ENCODE peak calls at places on chromosomes 3 and 15, in eight cellular contexts. X, G, O, W, F, H, K and U are unnamed samples. For H3K36me3, the result is how much of the 10 kb centered on the place peaks cover.

GRCh38 chr3:15601046-15601398 is 347 bp downstream of the HACL1 start:
- DNase-seq in X (no peak), G (no peak), O (no peak), W (no peak), F (no peak), H (no peak), K (no peak), U (no peak)

GRCh38 chr3:47522082-47522987 is 8.8 kb upstream of the ELP6 start:
- DNase-seq in X (peak), G (peak), O (peak), W (peak), F (peak), H (peak), K (peak), U (peak)

GRCh38 chr3:172213168-172213567 is 173.8 kb downstream of the FNDC3B start:
- DNase-seq in X (no peak), G (no peak), O (no peak), W (peak), F (no peak), H (no peak), K (peak), U (no peak)

GRCh38 chr15:67137951-67138935 is 72.8 kb downstream of the SMAD3 start:
- DNase-seq in X (peak), G (peak), O (no peak), W (no peak), F (no peak), H (no peak), K (peak), U (no peak)

GRCh38 chr3:127652246-127652995 is 20.3 kb upstream of the ABTB1 start:
- DNase-seq in X (peak), G (peak), O (peak), W (peak), F (no peak), H (peak), K (peak), U (no peak)

GRCh38 chr3:43858052-43858701 is 167.4 kb downstream of the ABHD5 start:
- DNase-seq in X (peak), G (no peak), O (no peak), W (no peak), F (no peak), H (no peak), K (peak), U (no peak)

GRCh38 chr15:52491460-52491859 is 37.2 kb downstream of the MYO5A start:
- DNase-seq in X (no peak), G (no peak), O (no peak), W (no peak), F (peak), H (no peak), K (no peak), U (no peak)

GRCh38 chr3:24129549-24129948 is 184.5 kb downstream of the NR1D2 start:
- DNase-seq in X (peak), G (no peak), O (no peak), W (no peak), F (no peak), H (no peak), K (no peak), U (no peak)

GRCh38 chr3:124248471-124249028 is 256.6 kb upstream of the ROPN1 start:
- DNase-seq in X (no peak), G (peak), O (no peak), W (peak), F (peak), H (no peak), K (peak), U (no peak)

GRCh38 chr3:83873550-83873949 is 1085.2 kb upstream of the CADM2 start:
- DNase-seq in X (no peak), G (no peak), O (no peak), W (no peak), F (no peak), H (no peak), K (peak), U (no peak)

GRCh38 chr3:157856078-157856939 is 249.9 kb downstream of the SHOX2 start:
- DNase-seq in X (no peak), G (no peak), O (no peak), W (no peak), F (no peak), H (no peak), K (no peak), U (no peak)

GRCh38 chr15:78791357-78791756 is 19.9 kb downstream of the ADAMTS7 start:
- DNase-seq in X (no peak), G (no peak), O (no peak), W (no peak), F (no peak), H (no peak), K (no peak), U (no peak)

GRCh38 chr15:29740692-29741311 is 81.5 kb downstream of the TJP1 start:
- DNase-seq in X (no peak), G (no peak), O (no peak), W (no peak), F (no peak), H (no peak), K (no peak), U (no peak)

GRCh38 chr3:33706056-33706455 is 12.0 kb downstream of the CLASP2 start:
- DNase-seq in X (no peak), G (no peak), O (no peak), W (no peak), F (no peak), H (no peak), K (no peak), U (no peak)

GRCh38 chr15:69666441-69666882 is 213.8 kb downstream of the RPLP1 start:
- DNase-seq in X (no peak), G (no peak), O (peak), W (no peak), F (no peak), H (no peak), K (peak), U (no peak)

GRCh38 chr15:78993257-78993930 is 48.5 kb upstream of the CTSH start:
- DNase-seq in X (no peak), G (no peak), O (no peak), W (no peak), F (no peak), H (no peak), K (no peak), U (no peak)

GRCh38 chr3:125410922-125411321 is 35.8 kb upstream of the ZNF148 start:
- DNase-seq in X (no peak), G (no peak), O (no peak), W (no peak), F (no peak), H (no peak), K (no peak), U (no peak)

GRCh38 chr3:23580337-23580736 is 225.4 kb upstream of the UBE2E1 start:
- DNase-seq in X (no peak), G (no peak), O (no peak), W (no peak), F (peak), H (no peak), K (peak), U (no peak)

GRCh38 chr3:196431193-196432136 is 762 bp downstream of the UBXN7 start:
- DNase-seq in X (peak), G (peak), O (peak), W (peak), F (no peak), H (peak), K (peak), U (peak)

GRCh38 chr3:125375950-125376679 is 990 bp upstream of the ZNF148 start:
- DNase-seq in X (no peak), G (no peak), O (no peak), W (peak), F (no peak), H (no peak), K (peak), U (no peak)

GRCh38 chr15:96270581-96271172 is 59.8 kb upstream of the NR2F2 start:
- DNase-seq in X (no peak), G (no peak), O (no peak), W (peak), F (no peak), H (no peak), K (peak), U (no peak)

GRCh38 chr3:84836961-84837360 is 121.8 kb upstream of the CADM2 start:
- DNase-seq in X (no peak), G (no peak), O (no peak), W (peak), F (no peak), H (no peak), K (no peak), U (no peak)

GRCh38 chr3:100420885-100421284 is 19.5 kb downstream of the LNP1 start:
- DNase-seq in X (no peak), G (no peak), O (no peak), W (no peak), F (no peak), H (no peak), K (no peak), U (no peak)

GRCh38 chr3:99901200-99901926 is 83.7 kb downstream of the CMSS1 start:
- DNase-seq in X (no peak), G (no peak), O (no peak), W (peak), F (peak), H (no peak), K (peak), U (no peak)

GRCh38 chr15:68957686-68958085 is 27.4 kb downstream of the SPESP1 start:
- DNase-seq in X (no peak), G (no peak), O (no peak), W (no peak), F (no peak), H (no peak), K (no peak), U (no peak)

GRCh38 chr3:150877303-150877702 is 27.9 kb downstream of the MINDY4B start:
- DNase-seq in X (no peak), G (no peak), O (no peak), W (no peak), F (no peak), H (no peak), K (no peak), U (no peak)

GRCh38 chr3:54830658-54831057 is 97.2 kb downstream of the LRTM1 start:
- DNase-seq in X (peak), G (no peak), O (no peak), W (peak), F (no peak), H (no peak), K (peak), U (no peak)

GRCh38 chr3:152126260-152126659 is 142.5 kb upstream of the MBNL1 start:
- DNase-seq in X (no peak), G (no peak), O (no peak), W (no peak), F (no peak), H (no peak), K (peak), U (no peak)

GRCh38 chr15:92091155-92091734 is 237.7 kb downstream of the SLCO3A1 start:
- DNase-seq in X (peak), G (no peak), O (no peak), W (peak), F (no peak), H (no peak), K (peak), U (no peak)

GRCh38 chr3:120956143-120956542 is 48.1 kb downstream of the STXBP5L start:
- DNase-seq in X (no peak), G (no peak), O (no peak), W (no peak), F (no peak), H (no peak), K (no peak), U (no peak)

GRCh38 chr3:175431396-175431795 is 572.3 kb downstream of the NAALADL2 start:
- DNase-seq in X (peak), G (no peak), O (no peak), W (peak), F (peak), H (no peak), K (no peak), U (no peak)

GRCh38 chr3:185460719-185461350 is 38.0 kb downstream of the TMEM41A start:
- DNase-seq in X (no peak), G (no peak), O (no peak), W (no peak), F (no peak), H (no peak), K (peak), U (no peak)

GRCh38 chr3:115227046-115227445 is 80.0 kb upstream of the ZBTB20 start:
- DNase-seq in X (no peak), G (no peak), O (no peak), W (no peak), F (no peak), H (no peak), K (no peak), U (no peak)

GRCh38 chr15:20341901-20342605 is 199.5 kb downstream of the GOLGA6L6 start:
- DNase-seq in X (peak), G (peak), O (no peak), W (peak), F (no peak), H (peak), K (no peak), U (no peak)

GRCh38 chr3:2657971-2658370 is 452.2 kb downstream of the IL5RA start:
- DNase-seq in X (no peak), G (no peak), O (no peak), W (no peak), F (no peak), H (no peak), K (no peak), U (no peak)
- H3K36me3 ChIP-seq in X (under half), G (under half), O (under half), W (under half), F (under half), H (under half), K (under half), U (under half)

DNA sequence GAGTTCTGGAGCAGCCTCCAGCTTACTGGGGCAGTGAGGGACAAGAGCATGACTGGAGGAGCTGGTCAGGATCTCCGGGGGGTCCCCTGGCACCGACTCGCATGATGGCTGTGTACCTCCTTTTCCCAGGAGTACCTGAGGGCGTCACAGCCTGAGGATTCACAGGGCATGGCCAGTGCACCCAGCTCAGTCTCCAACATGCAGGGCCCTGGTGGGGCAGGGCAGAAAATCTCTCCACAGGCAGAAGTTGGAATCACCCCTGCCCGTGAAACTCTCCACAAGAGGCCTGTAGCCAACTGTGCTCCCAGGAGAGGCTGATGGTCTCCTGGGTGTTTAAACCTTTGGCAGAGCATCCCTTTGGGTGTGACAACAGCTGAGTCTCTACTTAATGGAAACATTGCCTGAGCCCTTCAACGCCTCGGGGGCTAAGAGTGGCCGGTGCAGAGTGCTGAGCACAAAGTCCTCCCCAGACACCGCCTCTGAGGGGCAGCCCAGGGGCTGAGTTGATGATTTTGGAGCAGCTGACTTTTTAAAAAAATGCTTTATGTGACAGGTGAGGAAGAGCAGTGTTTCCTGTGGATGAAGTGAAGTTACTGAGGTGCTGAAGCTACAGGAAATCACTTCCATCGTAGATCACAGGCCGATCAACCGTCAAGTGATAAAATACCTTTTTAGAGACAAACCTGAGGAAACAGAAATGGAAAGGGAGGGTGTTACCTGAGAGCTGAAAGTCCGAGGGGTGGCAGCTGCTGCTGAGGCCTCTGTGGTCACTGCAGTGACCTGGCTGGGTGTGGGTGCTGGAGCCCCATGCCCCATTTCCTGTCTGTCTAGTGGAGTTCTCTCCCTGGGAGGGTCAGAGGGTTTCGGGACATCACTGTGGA is 21.9 kb upstream of the CXCR6 start:
- DNase-seq in X (no peak), G (no peak), O (no peak), W (no peak), F (no peak), H (no peak), K (no peak), U (no peak)
- H3K36me3 ChIP-seq in X (under half), G (half or more), O (under half), W (under half), F (under half), H (under half), K (under half), U (under half)

GRCh38 chr15:41465822-41466421 is 27.8 kb upstream of the ITPKA start:
- DNase-seq in X (peak), G (no peak), O (no peak), W (peak), F (no peak), H (no peak), K (peak), U (no peak)
- H3K36me3 ChIP-seq in X (under half), G (half or more), O (under half), W (under half), F (under half), H (under half), K (under half), U (under half)

DNA sequence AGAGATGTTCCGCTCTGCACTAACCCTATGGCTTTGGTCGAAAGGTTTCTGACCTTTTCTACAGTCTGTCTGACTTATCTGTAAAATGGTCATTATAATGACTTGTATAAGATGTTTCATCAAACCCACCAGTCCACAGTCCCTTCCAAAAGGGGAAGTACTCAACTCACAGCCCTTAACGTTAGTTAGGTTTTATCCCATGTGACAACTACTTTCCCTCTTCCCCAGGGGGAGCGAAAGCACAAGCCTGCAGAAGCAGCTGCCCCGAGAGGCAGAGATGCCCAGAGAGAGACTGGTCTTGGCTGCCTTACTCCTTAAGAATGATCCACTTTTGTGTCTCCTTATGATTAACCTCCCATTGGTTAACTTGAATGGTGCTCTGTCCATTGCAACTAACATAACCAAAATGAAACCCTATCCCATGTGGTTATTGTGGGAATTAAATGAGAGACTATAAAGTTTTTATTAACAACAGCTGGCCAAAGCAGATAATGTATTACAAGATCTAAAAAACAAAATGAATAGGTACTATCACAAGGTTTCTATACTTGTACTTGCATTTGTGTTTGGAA is 6.4 kb downstream of the ASTE1 start:
- DNase-seq in X (peak), G (no peak), O (no peak), W (no peak), F (no peak), H (no peak), K (no peak), U (no peak)
- H3K36me3 ChIP-seq in X (under half), G (under half), O (under half), W (under half), F (under half), H (under half), K (under half), U (under half)

GRCh38 chr3:119436977-119437376 is 26.4 kb downstream of the TMEM39A start:
- DNase-seq in X (no peak), G (no peak), O (no peak), W (no peak), F (no peak), H (no peak), K (no peak), U (no peak)
- H3K36me3 ChIP-seq in X (under half), G (half or more), O (under half), W (under half), F (under half), H (under half), K (under half), U (under half)

GRCh38 chr3:170605490-170605889 is 19.6 kb upstream of the SLC7A14 start:
- DNase-seq in X (no peak), G (no peak), O (no peak), W (no peak), F (no peak), H (no peak), K (no peak), U (no peak)

GRCh38 chr3:170610321-170610884 is 24.5 kb upstream of the SLC7A14 start:
- DNase-seq in X (no peak), G (no peak), O (no peak), W (no peak), F (no peak), H (no peak), K (no peak), U (no peak)

GRCh38 chr3:170608475-170608874 is 22.6 kb upstream of the SLC7A14 start:
- DNase-seq in X (no peak), G (no peak), O (no peak), W (no peak), F (no peak), H (no peak), K (no peak), U (no peak)

GRCh38 chr3:170603770-170604510 is 18.1 kb upstream of the SLC7A14 start:
- DNase-seq in X (no peak), G (no peak), O (no peak), W (no peak), F (no peak), H (no peak), K (peak), U (no peak)

DNA sequence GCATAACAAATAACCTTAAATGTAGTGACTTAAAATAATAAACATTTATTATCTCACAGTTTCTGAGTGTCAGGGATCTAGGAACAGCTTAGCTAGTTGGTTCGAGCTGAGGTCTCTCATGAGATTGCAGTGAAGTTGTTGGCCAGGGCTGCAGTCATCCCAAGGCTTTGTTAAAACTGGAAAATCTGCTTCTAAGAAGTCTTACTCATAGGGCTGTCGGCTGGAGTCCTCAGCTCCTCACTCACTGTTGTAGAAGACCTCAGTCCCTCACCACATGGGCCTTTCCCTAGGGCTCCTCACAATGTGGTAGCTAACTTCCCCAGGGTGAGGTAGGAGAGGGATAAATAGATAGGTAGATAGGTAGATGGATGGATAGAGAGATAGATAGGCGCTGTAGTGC is 20.8 kb upstream of the SLC7A14 start:
- DNase-seq in X (no peak), G (no peak), O (no peak), W (no peak), F (no peak), H (no peak), K (no peak), U (no peak)
- H3K36me3 ChIP-seq in X (under half), G (under half), O (under half), W (under half), F (under half), H (under half), K (under half), U (under half)

DNA sequence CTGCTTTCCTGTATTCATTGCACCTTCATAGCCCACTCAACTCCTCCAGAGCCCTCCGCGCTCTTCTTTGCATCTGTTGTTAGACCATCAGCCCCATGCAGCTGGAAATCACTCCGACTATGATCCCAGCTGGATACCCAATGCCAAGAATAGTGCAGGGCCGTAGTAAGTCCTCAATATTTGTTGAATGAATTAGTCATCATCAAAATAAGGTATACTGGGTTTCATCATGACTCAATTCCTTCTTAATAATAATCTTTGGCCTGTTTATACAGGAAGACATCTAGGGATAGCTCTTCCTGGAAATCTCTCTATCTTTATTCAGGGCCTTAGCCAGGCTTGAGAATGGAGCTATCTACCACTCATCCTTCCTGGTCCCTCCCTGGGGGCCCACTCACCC is 112.7 kb downstream of the SYNPR start:
- DNase-seq in X (no peak), G (no peak), O (no peak), W (no peak), F (no peak), H (no peak), K (peak), U (no peak)
- H3K36me3 ChIP-seq in X (under half), G (under half), O (under half), W (under half), F (under half), H (under half), K (under half), U (under half)

GRCh38 chr3:38003371-38003816 is 12.8 kb downstream of the VILL start:
- DNase-seq in X (peak), G (no peak), O (peak), W (peak), F (no peak), H (peak), K (peak), U (no peak)
- H3K36me3 ChIP-seq in X (under half), G (under half), O (under half), W (under half), F (under half), H (under half), K (under half), U (under half)